ENCODE peak calls at places on chromosomes 16 and 17, in five cellular contexts. N is HepG2, B is HCT116, Q is GM12878, Z is K562. J is an unnamed sample.

GRCh38 chr17:5745091-5745820 is 160.9 kb upstream of the NLRP1 start:
- DNase-seq in Q (no peak), B (no peak), Z (no peak), N (no peak), J (no peak)

GRCh38 chr17:71500761-71501555 is 619.9 kb upstream of the SOX9 start:
- DNase-seq in Z (no peak), N (no peak), B (no peak), Q (no peak), J (no peak)

GRCh38 chr17:57925361-57925990 is 29.7 kb downstream of the CUEDC1 start:
- DNase-seq in B (no peak), Z (no peak), N (no peak), Q (no peak), J (no peak)

GRCh38 chr16:88703486-88704309 is 2.5 kb downstream of the RNF166 start:
- DNase-seq in Q (no peak), N (no peak), B (no peak), Z (no peak), J (no peak)

GRCh38 chr16:48612621-48613020 is 2.6 kb upstream of the N4BP1 start:
- DNase-seq in N (no peak), Z (no peak), Q (no peak), B (no peak), J (no peak)

GRCh38 chr17:45430738-45431530 is 1.7 kb downstream of the ARHGAP27 start:
- DNase-seq in Z (no peak), Q (no peak), B (no peak), N (no peak), J (peak; percentile 96)

GRCh38 chr16:3461120-3461519 is 17.6 kb downstream of the NAA60 start:
- DNase-seq in B (no peak), N (no peak), Q (no peak), Z (no peak), J (no peak)

GRCh38 chr17:55122114-55122513 is 142.6 kb upstream of the HLF start:
- DNase-seq in B (no peak), N (no peak), Q (no peak), Z (no peak), J (no peak)

GRCh38 chr17:79750650-79751545 is 20.2 kb downstream of the ENPP7 start:
- DNase-seq in Z (no peak), N (no peak), Q (no peak), B (no peak), J (no peak)

GRCh38 chr17:2700031-2700490 is 11.5 kb downstream of the CLUH start:
- DNase-seq in Z (no peak), N (no peak), B (no peak), Q (no peak), J (no peak)

GRCh38 chr17:42107597-42108576 is 4.6 kb downstream of the DHX58 start:
- DNase-seq in Z (peak; percentile 100), N (no peak), B (peak; percentile 74), Q (no peak), J (peak; percentile 91)

GRCh38 chr17:80599546-80600305 is 55.1 kb downstream of the RPTOR start:
- DNase-seq in N (peak; percentile 89), Q (no peak), Z (peak; percentile 37), B (no peak), J (no peak)

GRCh38 chr17:16987830-16988601 is 16.1 kb upstream of the TNFRSF13B start:
- DNase-seq in Z (peak; percentile 28), N (no peak), B (no peak), Q (peak; percentile 99), J (no peak)

GRCh38 chr17:46896991-46897390 is 26.0 kb upstream of the GOSR2 start:
- DNase-seq in B (no peak), N (no peak), Q (no peak), Z (no peak), J (no peak)

GRCh38 chr17:46894024-46894423 is 28.9 kb upstream of the GOSR2 start:
- DNase-seq in B (no peak), N (peak; percentile 44), Z (no peak), Q (no peak), J (no peak)

GRCh38 chr17:46892192-46892703 is 30.7 kb upstream of the GOSR2 start:
- DNase-seq in Q (no peak), N (no peak), Z (no peak), B (no peak), J (no peak)

GRCh38 chr17:46895171-46895570 is 27.8 kb upstream of the GOSR2 start:
- DNase-seq in B (no peak), Q (no peak), Z (no peak), N (no peak), J (no peak)

DNA sequence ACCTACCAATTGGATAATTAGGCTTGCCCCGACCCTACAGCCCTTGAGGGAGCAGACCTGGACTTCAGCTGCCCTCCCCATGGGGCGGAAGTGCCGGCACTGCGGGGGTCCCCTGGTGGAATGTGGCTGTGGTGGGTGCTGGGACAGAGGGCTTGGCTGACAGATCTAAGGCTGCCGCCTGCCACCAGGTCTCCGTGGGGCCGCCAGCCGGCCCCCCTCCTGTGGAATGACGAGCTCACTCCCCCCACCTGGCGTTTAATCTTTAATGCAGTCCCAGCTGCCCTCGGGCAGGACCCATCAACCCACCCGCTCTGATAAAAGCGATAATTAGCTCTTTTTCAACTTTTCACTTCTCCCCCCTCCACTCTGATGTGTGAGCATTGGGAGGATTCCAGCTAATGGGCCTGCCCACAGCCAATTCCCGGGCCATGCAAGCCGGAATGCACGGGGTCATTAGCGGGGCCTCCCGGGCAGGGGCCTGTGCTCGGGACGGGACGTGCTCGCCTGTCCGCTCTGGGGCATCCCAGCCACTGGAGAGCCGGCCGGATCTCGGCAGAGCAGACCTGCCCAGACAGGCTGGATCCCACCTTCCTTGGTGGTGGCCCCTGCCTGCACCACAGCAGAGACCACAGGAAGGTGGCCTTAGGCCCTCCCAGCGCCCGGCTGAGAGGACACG is 28.3 kb upstream of the GOSR2 start:
- DNase-seq in B (no peak), Z (peak; percentile 39), N (no peak), Q (no peak), J (no peak)
- TF ChIP-seq JUND in B (no peak), Z (no peak), N (no peak), Q (no peak), J (no peak)

GRCh38 chr16:67399749-67400704 is 6.7 kb upstream of the TPPP3 start:
- DNase-seq in Q (no peak), Z (no peak), B (no peak), N (no peak), J (no peak)
- TF ChIP-seq JUND in Q (no peak), Z (no peak), B (no peak), N (no peak), J (no peak)

GRCh38 chr17:36545465-36546417 is 1.0 kb downstream of the GGNBP2 start:
- DNase-seq in B (peak; percentile 93), Z (peak; percentile 95), N (peak; percentile 91), Q (peak; percentile 82), J (peak; percentile 94)

GRCh38 chr17:36544320-36545092 is at the start of gene GGNBP2:
- DNase-seq in Q (peak; percentile 66), Z (peak; percentile 91), B (peak; percentile 76), N (peak; percentile 83), J (peak; percentile 98)

GRCh38 chr17:36542755-36543154 is 2.0 kb upstream of the GGNBP2 start:
- DNase-seq in N (no peak), Q (no peak), B (no peak), Z (no peak), J (no peak)

GRCh38 chr17:36545093-36545464 is 360 bp downstream of the GGNBP2 start:
- DNase-seq in Z (no peak), N (no peak), Q (no peak), B (no peak), J (no peak)

DNA sequence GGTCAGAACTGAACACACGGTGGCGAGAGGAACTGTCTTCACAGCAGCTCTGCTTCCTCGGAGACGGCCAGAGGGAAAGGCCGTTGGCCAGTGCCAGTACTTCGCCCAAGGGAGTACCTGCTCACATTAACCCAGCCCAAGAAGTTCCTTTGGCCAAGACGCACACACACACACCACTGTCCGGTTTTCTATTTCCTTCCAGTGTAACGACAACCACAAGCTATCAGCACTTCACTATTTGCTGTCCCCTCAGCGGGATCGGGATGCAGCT is 735 bp upstream of the GGNBP2 start:
- DNase-seq in Q (peak; percentile 27), B (no peak), N (peak; percentile 14), Z (no peak), J (peak; percentile 41)
- TF ChIP-seq JUND in Q (no peak), B (no peak), N (no peak), Z (peak; percentile 39), J (no peak)

DNA sequence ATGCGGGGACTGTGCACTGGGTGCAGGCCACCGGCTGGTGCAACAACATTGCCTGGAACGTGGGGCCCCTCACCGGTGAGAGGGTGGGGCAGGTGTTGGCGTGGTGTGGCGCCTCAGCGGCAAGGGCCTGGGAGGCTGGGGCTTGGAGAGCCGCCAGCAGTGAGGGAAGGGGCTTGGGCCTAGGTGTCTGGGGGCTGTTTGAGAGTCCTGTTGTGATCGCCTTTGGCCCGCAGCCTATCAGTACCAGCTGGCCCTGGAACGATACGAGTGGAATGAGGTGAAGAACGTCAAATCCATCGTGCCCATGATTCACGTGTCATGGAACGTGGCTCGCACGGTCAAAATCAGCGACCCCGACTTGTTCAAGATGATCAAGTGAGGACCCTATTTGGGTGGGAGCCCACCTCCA is 2.6 kb upstream of the TMEM88 start:
- DNase-seq in Z (no peak), N (no peak), Q (no peak), B (no peak), J (no peak)
- TF ChIP-seq JUND in Z (no peak), N (no peak), Q (no peak), B (no peak), J (no peak)

GRCh38 chr17:59811209-59811608 is 81.5 kb downstream of the TUBD1 start:
- DNase-seq in Z (no peak), Q (no peak), N (no peak), B (no peak), J (no peak)
- TF ChIP-seq JUND in Z (no peak), Q (no peak), N (no peak), B (no peak), J (no peak)

GRCh38 chr16:60645541-60645940 is 1390.7 kb downstream of the CDH8 start:
- DNase-seq in B (no peak), Z (no peak), N (no peak), Q (no peak), J (no peak)

GRCh38 chr16:60655514-60656153 is 1380.6 kb downstream of the CDH8 start:
- DNase-seq in N (no peak), Z (no peak), Q (no peak), B (no peak), J (no peak)

GRCh38 chr16:60648260-60648659 is 1388.0 kb downstream of the CDH8 start:
- DNase-seq in Q (no peak), Z (no peak), B (no peak), N (no peak), J (no peak)

GRCh38 chr16:60646631-60647030 is 1389.6 kb downstream of the CDH8 start:
- DNase-seq in B (no peak), Z (no peak), N (no peak), Q (no peak), J (no peak)

GRCh38 chr16:60651351-60651750 is 1384.9 kb downstream of the CDH8 start:
- DNase-seq in Z (no peak), N (no peak), B (no peak), Q (no peak), J (no peak)
- TF ChIP-seq JUND in Z (no peak), N (no peak), B (no peak), Q (no peak), J (no peak)

GRCh38 chr17:77371117-77371887 is 230.5 kb downstream of the SEC14L1 start:
- DNase-seq in Q (no peak), Z (no peak), N (no peak), B (no peak), J (no peak)
- TF ChIP-seq JUND in Q (no peak), Z (no peak), N (no peak), B (no peak), J (no peak)

GRCh38 chr16:56332464-56333079 is 92.8 kb downstream of the AMFR start:
- DNase-seq in Z (peak; percentile 66), B (peak; percentile 65), Q (no peak), N (peak; percentile 78), J (peak; percentile 80)
- TF ChIP-seq JUND in Z (no peak), B (no peak), Q (no peak), N (no peak), J (no peak)

GRCh38 chr16:27867122-27868110 is 196.1 kb downstream of the GSG1L start:
- DNase-seq in N (peak; percentile 78), B (peak; percentile 86), Q (no peak), Z (peak; percentile 99), J (peak; percentile 33)
- TF ChIP-seq JUND in N (no peak), B (no peak), Q (no peak), Z (no peak), J (no peak)

J was measured in T47D.